ENCODE peak calls at places on chromosome 9, in four cellular contexts. J is Kasumi-1; O is activated CD4-positive, alpha-beta T cell treated with anti-CD3 and anti-CD28 coated beads, Interleukin-2, amount 10 ng/mL, durations not matched to agents 7 days and 5 days; S is cardiac fibroblast. Q is an unnamed sample.

GRCh38 chr9:94908041-94908563 is 181.6 kb downstream of the AOPEP start:
- DNase-seq in J (no peak), O (no peak), S (no peak), Q (no peak)

GRCh38 chr9:112750111-112750766 is at the start of gene SNX30:
- DNase-seq in J (peak), O (peak), S (peak), Q (peak)

GRCh38 chr9:134187110-134187531 is 22.8 kb upstream of the RNU6ATAC start:
- DNase-seq in J (peak), O (no peak), S (no peak), Q (no peak)

GRCh38 chr9:98215266-98215665 is 22.8 kb upstream of the CORO2A start:
- DNase-seq in J (no peak), O (no peak), S (no peak), Q (no peak)

GRCh38 chr9:17117372-17117771 is 17.5 kb upstream of the CNTLN start:
- DNase-seq in J (no peak), O (no peak), S (no peak), Q (no peak)

GRCh38 chr9:36149197-36149596 is 12.7 kb downstream of the GLIPR2 start:
- DNase-seq in J (no peak), O (no peak), S (peak), Q (peak)

GRCh38 chr9:134221273-134222017 is 57.1 kb upstream of the RNU6ATAC start:
- DNase-seq in J (no peak), O (no peak), S (no peak), Q (no peak)

GRCh38 chr9:111599092-111599947 is at the start of gene PTGR1:
- DNase-seq in J (peak), O (peak), S (peak), Q (peak)

GRCh38 chr9:72092820-72093219 is 32.4 kb upstream of the C9orf57 start:
- DNase-seq in J (no peak), O (no peak), S (no peak), Q (no peak)

GRCh38 chr9:122127396-122127798 is 32.2 kb downstream of the NDUFA8 start:
- DNase-seq in J (no peak), O (no peak), S (no peak), Q (no peak)

GRCh38 chr9:34556951-34557350 is 32.6 kb downstream of the CNTFR start:
- DNase-seq in J (no peak), O (no peak), S (no peak), Q (no peak)

GRCh38 chr9:108057421-108058136 is 568.0 kb upstream of the KLF4 start:
- DNase-seq in J (peak), O (no peak), S (peak), Q (peak)

GRCh38 chr9:38085308-38085707 is 16.3 kb upstream of the SHB start:
- DNase-seq in J (no peak), O (no peak), S (no peak), Q (no peak)